ENCODE peak calls at places on chromosomes 3 and 15, in ten cellular contexts. Z is stimulated activated CD8-positive, alpha-beta memory T cell treated with anti-CD3 and anti-CD28 coated beads, Interleukin-7, amount 100 ng/mL, for 4 hours; Q is iris pigment epithelial cell; L is activated CD4-positive, alpha-beta T cell treated with anti-CD3 and anti-CD28 coated beads, Interleukin-2, amount 50 U/mL, for 4 hours; P is left ventricle myocardium inferior; F is activated T-cell treated with anti-CD3 and anti-CD28 coated beads for 1 hour; T is natural killer cell treated with Interleukin-12 subunit alpha and Interleukin-12 subunit beta and Interleukin-15 and Interleukin-18, amount 100 ng/mL, for 72 hours; R is stimulated activated CD4-positive, alpha-beta T cell treated with anti-CD3 and anti-CD28 coated beads, Interleukin-2, amount 100 ng/mL, for 48 hours; G is GM06990; E is heart left ventricle. A is an unnamed sample.

GRCh38 chr3:182509844-182510460 is 283.4 kb upstream of the ATP11B start:
- DNase-seq in Z (no peak), Q (no peak), T (no peak), E (no peak), R (no peak), G (no peak), F (no peak), L (no peak), P (no peak), A (no peak)

GRCh38 chr15:24269166-24269571 is 406.4 kb upstream of the NPAP1 start:
- DNase-seq in L (no peak), R (no peak), E (no peak), P (no peak), F (no peak), T (no peak), Z (no peak), Q (no peak), G (no peak), A (no peak)

GRCh38 chr15:67419705-67420104 is 101.2 kb upstream of the C15orf61 start:
- DNase-seq in F (no peak), R (no peak), T (no peak), Q (no peak), L (no peak), E (no peak), G (no peak), Z (no peak), P (no peak), A (no peak)

GRCh38 chr3:137035631-137036030 is 77.8 kb downstream of the IL20RB start:
- DNase-seq in Z (no peak), G (peak; percentile 18), R (no peak), T (no peak), E (no peak), F (no peak), Q (peak; percentile 49), L (no peak), P (no peak), A (no peak)

GRCh38 chr3:126945891-126946290 is 37.0 kb upstream of the PLXNA1 start:
- DNase-seq in L (no peak), T (no peak), Q (no peak), E (no peak), Z (no peak), G (no peak), R (no peak), P (no peak), F (no peak), A (peak; percentile 74)

GRCh38 chr15:38481113-38481512 is 27.2 kb downstream of the FAM98B start:
- DNase-seq in F (no peak), E (no peak), R (no peak), P (no peak), L (no peak), Z (no peak), Q (no peak), G (no peak), T (no peak), A (no peak)

GRCh38 chr3:197253243-197253947 is 45.0 kb downstream of the DLG1 start:
- DNase-seq in E (no peak), Q (no peak), L (no peak), Z (no peak), F (no peak), P (no peak), R (no peak), G (no peak), T (no peak), A (no peak)

GRCh38 chr3:134020135-134020680 is 9.5 kb downstream of the SLCO2A1 start:
- DNase-seq in Q (no peak), F (no peak), G (no peak), E (no peak), L (no peak), Z (no peak), P (no peak), R (no peak), T (peak; percentile 37), A (no peak)

GRCh38 chr3:52388933-52389332 is 56.0 kb downstream of the SEMA3G start:
- DNase-seq in R (no peak), G (no peak), Q (no peak), F (no peak), T (no peak), E (no peak), L (no peak), P (no peak), Z (no peak), A (no peak)

GRCh38 chr3:78912217-78912616 is 855.6 kb downstream of the ROBO1 start:
- DNase-seq in G (no peak), Z (no peak), F (no peak), T (no peak), E (no peak), Q (no peak), R (no peak), P (no peak), L (no peak), A (no peak)

GRCh38 chr3:8622873-8623725 is 21.5 kb downstream of the SSUH2 start:
- DNase-seq in F (peak; percentile 22), R (peak; percentile 36), G (peak; percentile 42), P (peak; percentile 67), Z (no peak), E (peak; percentile 78), Q (peak; percentile 73), T (no peak), L (no peak), A (no peak)

GRCh38 chr3:104578558-104578957 is 788.2 kb upstream of the ALCAM start:
- DNase-seq in P (no peak), L (no peak), F (no peak), G (no peak), T (no peak), Q (no peak), R (no peak), E (no peak), Z (no peak), A (no peak)

GRCh38 chr3:63791974-63792373 is 27.1 kb upstream of the C3orf49 start:
- DNase-seq in R (no peak), G (no peak), E (no peak), Q (peak; percentile 71), L (no peak), F (no peak), Z (no peak), P (no peak), T (no peak), A (no peak)

GRCh38 chr15:95994418-95994817 is 336.1 kb upstream of the NR2F2 start:
- DNase-seq in Q (peak; percentile 59), L (no peak), P (no peak), R (no peak), E (no peak), T (no peak), F (no peak), G (no peak), Z (no peak), A (no peak)

GRCh38 chr3:99896482-99896881 is 78.8 kb downstream of the CMSS1 start:
- DNase-seq in Q (no peak), F (no peak), Z (no peak), E (no peak), P (no peak), L (no peak), R (no peak), T (no peak), G (no peak), A (no peak)

GRCh38 chr3:195068045-195068444 is 202.9 kb downstream of the XXYLT1 start:
- DNase-seq in Z (no peak), P (no peak), T (no peak), G (no peak), R (no peak), Q (peak; percentile 39), E (no peak), L (no peak), F (no peak), A (no peak)

GRCh38 chr3:187986514-187986934 is 167.4 kb upstream of the LPP start:
- DNase-seq in R (peak; percentile 35), Q (peak; percentile 92), T (peak; percentile 79), E (no peak), P (no peak), Z (peak; percentile 47), G (no peak), F (no peak), L (peak; percentile 31), A (no peak)

GRCh38 chr3:126341755-126342150 is 15.5 kb downstream of the KLF15 start:
- DNase-seq in P (no peak), G (no peak), E (no peak), Z (no peak), F (no peak), Q (no peak), R (no peak), L (no peak), T (no peak), A (peak; percentile 49)

GRCh38 chr3:168884353-168884903 is 779.1 kb downstream of the MECOM start:
- DNase-seq in F (no peak), Z (no peak), T (no peak), E (no peak), L (no peak), Q (peak; percentile 80), R (no peak), P (no peak), G (no peak), A (no peak)

GRCh38 chr15:63718590-63719035 is 115.1 kb downstream of the HERC1 start:
- DNase-seq in Q (peak; percentile 90), G (no peak), L (no peak), Z (no peak), T (no peak), F (no peak), R (no peak), E (no peak), P (no peak), A (no peak)